ENCODE peak calls at places on chromosomes 13 and 19, in eight cellular contexts. W is astrocyte of the hippocampus; C is C1 segment of cervical spinal cord; R is AG09309; I is adrenal gland; K is astrocyte of the cerebellum; Z is naive thymus-derived CD8-positive, alpha-beta T cell; H is GM12865. M is an unnamed sample.

GRCh38 chr19:8575467-8575997 is 1.7 kb downstream of the MYO1F start:
- DNase-seq in C (peak), H (no peak), R (no peak), K (no peak), Z (no peak), I (no peak), W (peak), M (no peak)

GRCh38 chr19:4327252-4327876 is 11.3 kb downstream of the STAP2 start:
- DNase-seq in W (peak), R (no peak), C (peak), H (peak), K (no peak), Z (peak), I (peak), M (no peak)

GRCh38 chr19:7673995-7674667 is 2.8 kb upstream of the MCEMP1 start:
- DNase-seq in Z (no peak), I (peak), H (peak), K (no peak), R (no peak), C (no peak), W (peak), M (peak)

GRCh38 chr19:44644391-44645016 is 794 bp downstream of the PVR start:
- DNase-seq in W (peak), Z (no peak), I (peak), K (no peak), C (no peak), R (no peak), H (no peak), M (peak)

GRCh38 chr13:25018729-25019115 is 77.2 kb upstream of the PABPC3 start:
- DNase-seq in C (no peak), I (no peak), W (peak), R (no peak), K (no peak), Z (no peak), H (no peak), M (no peak)

GRCh38 chr19:3770136-3771032 is 1.6 kb downstream of the RAX2 start:
- DNase-seq in K (no peak), W (no peak), C (no peak), H (no peak), I (no peak), Z (no peak), R (no peak), M (no peak)

GRCh38 chr13:39515231-39515630 is 87.8 kb downstream of the LHFPL6 start:
- DNase-seq in I (no peak), W (peak), R (no peak), K (no peak), C (no peak), Z (no peak), H (no peak), M (no peak)

GRCh38 chr19:5055457-5055776 is 86.5 kb downstream of the KDM4B start:
- DNase-seq in C (no peak), W (no peak), Z (no peak), R (no peak), K (no peak), H (no peak), I (no peak), M (no peak)

GRCh38 chr19:16419671-16420394 is 51.9 kb downstream of the EPS15L1 start:
- DNase-seq in K (no peak), I (no peak), Z (no peak), H (no peak), R (no peak), C (no peak), W (no peak), M (no peak)

GRCh38 chr19:10259162-10259905 is 7.3 kb downstream of the MRPL4 start:
- DNase-seq in R (peak), Z (peak), W (peak), C (peak), H (peak), K (peak), I (peak), M (peak)

GRCh38 chr19:4581381-4582111 is 22.1 kb upstream of the SEMA6B start:
- DNase-seq in C (no peak), Z (no peak), W (peak), H (no peak), R (no peak), K (no peak), I (no peak), M (no peak)

GRCh38 chr13:112052213-112052612 is 14.7 kb upstream of the SOX1 start:
- DNase-seq in Z (no peak), W (no peak), H (no peak), I (no peak), K (no peak), C (no peak), R (no peak), M (no peak)

GRCh38 chr13:93254775-93255174 is 28.2 kb downstream of the GPC6 start:
- DNase-seq in R (no peak), W (peak), I (no peak), K (no peak), C (no peak), Z (no peak), H (no peak), M (peak)

GRCh38 chr13:101514695-101515275 is 62.3 kb downstream of the ITGBL1 start:
- DNase-seq in H (peak), I (peak), Z (no peak), C (no peak), K (peak), W (peak), R (no peak), M (peak)

GRCh38 chr13:90020536-90020935 is 1327.0 kb upstream of the MIR17HG start:
- DNase-seq in R (no peak), Z (no peak), H (no peak), K (no peak), W (no peak), C (no peak), I (no peak), M (no peak)

GRCh38 chr13:42553098-42554046 is 20.6 kb upstream of the TNFSF11 start:
- DNase-seq in I (no peak), K (peak), W (peak), C (no peak), Z (no peak), H (no peak), R (no peak), M (no peak)

GRCh38 chr13:86974251-86974994 is 696.7 kb upstream of the SLITRK5 start:
- DNase-seq in C (no peak), H (no peak), Z (no peak), W (no peak), K (no peak), I (no peak), R (no peak), M (no peak)

GRCh38 chr19:27744926-27745844 is 1467.8 kb downstream of the UQCRFS1 start:
- DNase-seq in I (peak), K (no peak), Z (peak), H (no peak), W (peak), R (no peak), C (no peak), M (no peak)

GRCh38 chr19:15398501-15399233 is 19.1 kb upstream of the AKAP8 start:
- DNase-seq in Z (no peak), H (no peak), W (no peak), C (no peak), K (no peak), I (peak), R (no peak), M (no peak)

GRCh38 chr13:42373048-42373812 is 101.3 kb downstream of the AKAP11 start:
- DNase-seq in H (no peak), K (no peak), R (no peak), W (no peak), Z (no peak), I (no peak), C (no peak), M (no peak)

GRCh38 chr13:78806457-78806856 is 147.5 kb upstream of the OBI1 start:
- DNase-seq in R (no peak), Z (no peak), W (no peak), I (no peak), H (peak), K (no peak), C (no peak), M (no peak)

GRCh38 chr13:50078512-50079277 is 63.5 kb downstream of the KCNRG start:
- DNase-seq in K (no peak), R (no peak), H (no peak), I (no peak), Z (no peak), C (no peak), W (no peak), M (no peak)

GRCh38 chr13:111143875-111144540 is 28.9 kb downstream of the ARHGEF7 start:
- DNase-seq in W (no peak), R (no peak), Z (no peak), C (no peak), H (no peak), K (no peak), I (no peak), M (no peak)

GRCh38 chr13:42820450-42820849 is 39.1 kb downstream of the FAM216B start:
- DNase-seq in H (no peak), W (no peak), R (no peak), K (no peak), Z (no peak), I (no peak), C (no peak), M (no peak)

GRCh38 chr13:22074403-22074802 is 403.5 kb downstream of the FGF9 start:
- DNase-seq in Z (no peak), I (no peak), W (no peak), H (no peak), R (no peak), K (no peak), C (no peak), M (no peak)

GRCh38 chr13:59464926-59465325 is 698.8 kb downstream of the DIAPH3 start:
- DNase-seq in H (no peak), W (no peak), I (no peak), R (no peak), Z (no peak), K (no peak), C (no peak), M (no peak)

M was measured in NCI-H446.